ENCODE peak calls at places on chromosomes 16 and 17, in five cellular contexts. B, R, M, J and D are unnamed samples.

GRCh38 chr17:29179232-29180036 is 764 bp downstream of the MYO18A start:
- DNase-seq in J (no peak), B (peak; percentile 84), M (no peak), R (no peak), D (no peak)

GRCh38 chr17:79845601-79845949 is 6.3 kb upstream of the CBX4 start:
- DNase-seq in M (no peak), R (no peak), J (no peak), B (peak; percentile 65), D (no peak)

GRCh38 chr17:36665417-36665816 is 64.0 kb downstream of the MRM1 start:
- DNase-seq in R (no peak), J (no peak), M (no peak), B (peak; percentile 60), D (no peak)

GRCh38 chr17:82528484-82529265 is 9.1 kb downstream of the FOXK2 start:
- DNase-seq in M (peak; percentile 63), B (peak; percentile 85), J (peak; percentile 83), R (no peak), D (peak; percentile 45)

GRCh38 chr16:53043462-53043861 is 9.2 kb downstream of the CHD9NB start:
- DNase-seq in R (no peak), M (no peak), B (no peak), J (no peak), D (no peak)

GRCh38 chr17:29257756-29258155 is 11.1 kb downstream of the CRYBA1 start:
- DNase-seq in J (no peak), M (no peak), R (no peak), B (no peak), D (no peak)

GRCh38 chr17:19384723-19385391 is 2.1 kb downstream of the MFAP4 start:
- DNase-seq in M (peak; percentile 91), R (no peak), J (peak; percentile 65), B (no peak), D (peak; percentile 65)

GRCh38 chr16:47664653-47665325 is 203.7 kb downstream of the PHKB start:
- DNase-seq in R (no peak), J (no peak), B (peak; percentile 44), M (no peak), D (no peak)

GRCh38 chr17:72474740-72475477 is 354.1 kb downstream of the SOX9 start:
- DNase-seq in R (no peak), J (no peak), M (no peak), B (peak; percentile 55), D (no peak)

GRCh38 chr17:70636517-70637133 is 467.3 kb downstream of the KCNJ2 start:
- DNase-seq in B (peak; percentile 52), M (no peak), R (no peak), J (no peak), D (no peak)

GRCh38 chr17:82458885-82459424 is 414 bp downstream of the NARF start:
- DNase-seq in R (no peak), B (no peak), M (peak; percentile 74), J (no peak), D (no peak)

GRCh38 chr17:1294157-1294717 is 14.8 kb downstream of the TRARG1 start:
- DNase-seq in J (no peak), B (no peak), M (no peak), R (no peak), D (no peak)

GRCh38 chr16:81901483-81901882 is 109.8 kb downstream of the SDR42E1 start:
- DNase-seq in R (no peak), M (no peak), B (no peak), J (no peak), D (no peak)

GRCh38 chr16:89089142-89089541 is 4.5 kb upstream of the ACSF3 start:
- DNase-seq in B (no peak), M (no peak), J (no peak), R (no peak), D (no peak)

GRCh38 chr17:8695916-8696415 is 48.7 kb downstream of the CCDC42 start:
- DNase-seq in R (no peak), J (no peak), M (no peak), B (no peak), D (no peak)

GRCh38 chr16:72474511-72475123 is 302.7 kb upstream of the PMFBP1 start:
- DNase-seq in J (no peak), R (no peak), B (no peak), M (no peak), D (no peak)

GRCh38 chr17:11996722-11997146 is 541 bp downstream of the ZNF18 start:
- DNase-seq in J (peak; percentile 19), B (peak; percentile 58), R (peak; percentile 24), M (no peak), D (no peak)

GRCh38 chr17:45170976-45171337 is 9.3 kb downstream of the HEXIM2 start:
- DNase-seq in B (peak; percentile 93), J (peak; percentile 68), M (peak; percentile 89), R (no peak), D (no peak)

GRCh38 chr17:36717088-36717487 is 115.7 kb downstream of the MRM1 start:
- DNase-seq in B (no peak), J (no peak), M (no peak), R (no peak), D (no peak)

GRCh38 chr16:10126686-10127085 is 55.5 kb downstream of the GRIN2A start:
- DNase-seq in M (no peak), R (no peak), B (no peak), J (no peak), D (no peak)

GRCh38 chr17:50280068-50280467 is 5.8 kb downstream of the TMEM92 start:
- DNase-seq in M (no peak), B (no peak), J (no peak), R (no peak), D (no peak)

GRCh38 chr17:77110006-77110374 is 30.8 kb upstream of the SEC14L1 start:
- DNase-seq in J (peak; percentile 23), M (no peak), B (no peak), R (peak; percentile 60), D (no peak)

GRCh38 chr16:9055115-9055514 is 36.3 kb upstream of the HAPSTR1 start:
- DNase-seq in J (no peak), B (no peak), M (no peak), R (no peak), D (no peak)

GRCh38 chr16:9056061-9056460 is 35.4 kb upstream of the HAPSTR1 start:
- DNase-seq in R (no peak), M (no peak), B (no peak), J (no peak), D (no peak)

GRCh38 chr16:9054460-9054859 is 37.0 kb upstream of the HAPSTR1 start:
- DNase-seq in R (no peak), B (no peak), J (no peak), M (no peak), D (no peak)

GRCh38 chr16:9058211-9058610 is 33.2 kb upstream of the HAPSTR1 start:
- DNase-seq in M (no peak), R (no peak), J (no peak), B (no peak), D (no peak)

GRCh38 chr16:9055661-9056060 is 35.8 kb upstream of the HAPSTR1 start:
- DNase-seq in B (no peak), M (no peak), R (no peak), J (no peak), D (no peak)
- H3K27ac ChIP-seq in B (no peak overlapping the region), M (no peak overlapping the region), R (no peak overlapping the region), J (no peak overlapping the region), D (no peak overlapping the region)

DNA sequence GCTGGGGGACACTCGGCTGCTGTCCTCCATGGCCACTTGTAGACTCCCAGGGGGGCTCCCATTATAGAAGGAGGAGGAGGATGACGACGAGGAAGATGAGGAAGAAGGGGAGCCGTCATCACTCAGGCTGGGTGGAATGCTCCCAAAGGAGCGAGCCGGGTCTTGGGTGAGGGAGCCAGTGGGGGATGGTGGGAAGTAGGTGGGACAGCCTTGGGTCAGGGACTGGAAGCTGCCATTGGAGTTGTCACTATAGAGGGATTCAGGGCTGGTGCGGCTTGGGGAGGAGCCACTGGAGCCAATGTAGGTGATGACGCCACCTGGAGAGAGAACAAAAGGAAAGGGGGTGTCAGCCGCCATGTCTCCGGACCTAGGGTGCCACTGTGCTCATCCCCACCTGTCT is 3.3 kb downstream of the NR1D1 start:
- DNase-seq in M (no peak), R (no peak), J (no peak), B (no peak), D (no peak)
- H3K27ac ChIP-seq in M (peak overlapping the region; percentile 92), R (peak overlapping the region; percentile 83), J (peak overlapping the region; percentile 98), B (no peak overlapping the region), D (peak overlapping the region; percentile 87)

GRCh38 chr16:1615761-1616160 is 3.6 kb downstream of the CRAMP1 start:
- DNase-seq in M (no peak), B (no peak), J (no peak), R (no peak), D (no peak)
- H3K27ac ChIP-seq in M (no peak overlapping the region), B (no peak overlapping the region), J (no peak overlapping the region), R (no peak overlapping the region), D (no peak overlapping the region)

GRCh38 chr17:40021471-40021961 is 6.3 kb downstream of the CSF3 start:
- DNase-seq in J (peak; percentile 72), M (no peak), R (no peak), B (peak; percentile 56), D (no peak)
- H3K27ac ChIP-seq in J (peak overlapping the region; percentile 97), M (no peak overlapping the region), R (no peak overlapping the region), B (peak overlapping the region; percentile 84), D (no peak overlapping the region)